ENCODE peak calls at places on chromosomes 12 and 14, in nine cellular contexts. K, E, D, U, N, G, H, B and R are unnamed samples.

GRCh38 chr14:69750495-69750894 is 16.4 kb upstream of the SRSF5 start:
- DNase-seq in K (no peak), E (no peak), D (no peak), U (no peak), N (no peak), G (no peak), H (no peak), B (no peak), R (no peak)

GRCh38 chr14:85263916-85264315 is 266.0 kb upstream of the FLRT2 start:
- DNase-seq in K (no peak), E (no peak), D (no peak), U (no peak), N (no peak), G (no peak), H (no peak), B (no peak), R (no peak)

GRCh38 chr12:110170535-110171185 is 46.5 kb downstream of the IFT81 start:
- DNase-seq in K (no peak), E (no peak), D (no peak), U (no peak), N (no peak), G (no peak), H (no peak), B (no peak), R (no peak)

GRCh38 chr14:50590464-50590863 is 30.5 kb downstream of the ATL1 start:
- DNase-seq in K (no peak), E (no peak), D (no peak), U (no peak), N (no peak), G (no peak), H (no peak), B (no peak), R (no peak)

GRCh38 chr12:93181396-93181965 is 196.2 kb upstream of the NUDT4 start:
- DNase-seq in K (no peak), E (no peak), D (no peak), U (no peak), N (no peak), G (no peak), H (no peak), B (no peak), R (no peak)

GRCh38 chr12:49949124-49949845 is 1.3 kb upstream of the AQP2 start:
- DNase-seq in K (no peak), E (no peak), D (no peak), U (no peak), N (no peak), G (no peak), H (no peak), B (no peak), R (no peak)

GRCh38 chr12:87217486-87217885 is 811.7 kb downstream of the C12orf50 start:
- DNase-seq in K (no peak), E (peak; percentile 0), D (no peak), U (no peak), N (no peak), G (no peak), H (no peak), B (no peak), R (no peak)

GRCh38 chr14:64438181-64438839 is 27.0 kb upstream of the AKAP5 start:
- DNase-seq in K (no peak), E (peak; percentile 88), D (no peak), U (peak; percentile 65), N (no peak), G (peak; percentile 65), H (no peak), B (no peak), R (peak; percentile 39)

GRCh38 chr12:135127-135526 is 68.6 kb downstream of the IQSEC3 start:
- DNase-seq in K (no peak), E (no peak), D (no peak), U (no peak), N (no peak), G (no peak), H (no peak), B (no peak), R (no peak)

GRCh38 chr14:95664546-95664945 is 21.7 kb upstream of the TCL1B start:
- DNase-seq in K (no peak), E (no peak), D (no peak), U (no peak), N (peak; percentile 98), G (no peak), H (peak; percentile 65), B (no peak), R (no peak)

GRCh38 chr14:68282479-68283377 is 463.1 kb downstream of the RAD51B start:
- DNase-seq in K (peak; percentile 29), E (no peak), D (no peak), U (no peak), N (peak; percentile 75), G (no peak), H (no peak), B (no peak), R (no peak)

DNA sequence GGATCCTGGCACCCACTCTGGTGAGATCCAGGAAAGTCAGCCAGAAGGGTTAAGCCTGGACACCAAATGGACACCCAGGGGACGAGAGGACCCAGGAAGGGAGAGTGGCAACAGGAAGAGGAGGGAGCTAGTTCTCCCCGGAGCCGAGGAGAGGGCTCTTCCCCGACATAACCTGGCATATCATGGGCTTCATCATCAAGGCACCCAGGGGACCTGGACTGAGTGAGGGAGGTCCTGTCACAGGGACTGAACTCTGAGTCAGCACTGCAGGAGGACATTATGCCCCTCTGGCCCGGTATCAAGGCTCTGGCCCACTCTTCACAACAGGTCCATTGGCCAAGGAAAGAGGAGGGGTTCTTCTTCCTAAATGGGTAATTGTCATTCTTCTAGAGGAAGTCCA is 18.4 kb downstream of the ISCA2 start:
- DNase-seq in K (no peak), E (no peak), D (no peak), U (no peak), N (no peak), G (no peak), H (no peak), B (no peak), R (no peak)
- H3K9me2 ChIP-seq in K (no peaks in the 10 kb centered on the region), E (no peaks in the 10 kb centered on the region), D (no peaks in the 10 kb centered on the region), U (no peaks in the 10 kb centered on the region), N (no peaks in the 10 kb centered on the region), G (no peaks in the 10 kb centered on the region), H (no peaks in the 10 kb centered on the region), B (no peaks in the 10 kb centered on the region), R (no peaks in the 10 kb centered on the region)

DNA sequence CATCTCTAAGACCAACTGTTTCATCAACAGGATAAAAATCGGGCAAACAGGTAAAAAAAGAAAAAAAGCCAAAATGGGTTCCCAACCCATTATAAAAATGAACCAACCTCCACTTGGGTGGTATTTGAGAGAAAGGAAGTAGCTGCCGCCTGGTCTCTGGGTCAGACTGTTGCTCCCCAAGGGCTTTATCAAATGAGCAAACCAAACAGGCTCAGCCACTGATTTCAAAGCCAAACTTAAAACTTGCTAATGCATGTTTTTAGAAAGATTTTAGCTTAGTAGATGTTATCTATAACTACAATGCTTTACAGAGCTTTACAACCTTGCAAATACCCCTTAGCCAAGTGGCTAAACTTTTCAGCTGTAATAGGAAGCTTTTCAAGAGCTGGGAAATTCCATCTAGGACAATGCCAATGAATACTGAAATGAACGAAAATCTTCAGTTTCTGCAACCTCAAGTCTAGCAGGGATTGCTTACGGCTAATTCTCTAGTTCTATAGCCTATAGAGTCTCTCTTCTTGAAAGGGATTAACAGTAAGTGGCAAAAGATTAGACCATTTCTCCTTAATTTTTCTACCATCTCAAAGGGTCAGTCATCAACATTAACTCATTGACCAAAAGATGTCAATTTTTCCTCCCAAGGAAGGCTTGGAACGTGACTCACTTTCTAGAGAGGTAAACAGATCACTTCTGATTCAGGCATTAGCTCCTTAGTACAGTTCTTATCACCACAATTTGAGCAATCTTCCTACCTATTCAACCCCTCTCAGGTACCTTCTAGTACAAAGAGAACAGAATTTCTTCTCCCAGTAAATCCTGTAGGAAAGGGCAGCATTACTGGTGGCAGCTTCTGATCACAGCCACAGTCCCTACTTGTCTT is 4.2 kb downstream of the PPM1H start:
- DNase-seq in K (no peak), E (no peak), D (peak; percentile 39), U (no peak), N (no peak), G (no peak), H (no peak), B (no peak), R (peak; percentile 57)
- H3K4me3 ChIP-seq in K (no peak overlapping the region), E (no peak overlapping the region), D (peak overlapping the region; percentile 21), U (no peak overlapping the region), N (no peak overlapping the region), G (peak overlapping the region; percentile 23), H (no peak overlapping the region), B (no peak overlapping the region), R (no peak overlapping the region)

DNA sequence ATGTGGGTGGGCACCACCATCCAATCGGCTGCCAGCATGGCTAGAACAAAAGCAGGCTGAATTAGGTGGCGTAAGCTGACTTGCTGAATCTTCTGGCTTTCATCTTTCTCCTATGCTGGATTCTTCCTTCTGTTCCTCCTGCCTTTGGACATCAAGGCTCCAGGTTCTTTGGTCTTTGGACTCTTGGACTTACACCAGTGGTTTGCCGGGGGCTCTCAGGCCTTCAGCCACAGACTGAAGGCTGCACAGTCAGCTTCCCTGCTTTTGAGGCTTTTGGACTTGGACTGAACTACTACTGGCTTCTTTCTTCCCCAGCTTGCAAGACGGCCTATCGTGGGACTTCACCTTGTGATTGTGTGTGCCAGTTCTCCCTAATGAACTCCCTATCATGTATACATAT is 42.0 kb downstream of the RPS6KA5 start:
- DNase-seq in K (no peak), E (no peak), D (no peak), U (no peak), N (no peak), G (no peak), H (no peak), B (no peak), R (no peak)
- H3K9me2 ChIP-seq in K (no peaks in the 10 kb centered on the region), E (no peaks in the 10 kb centered on the region), D (no peaks in the 10 kb centered on the region), U (no peaks in the 10 kb centered on the region), N (no peaks in the 10 kb centered on the region), G (no peaks in the 10 kb centered on the region), H (no peaks in the 10 kb centered on the region), B (no peaks in the 10 kb centered on the region), R (no peaks in the 10 kb centered on the region)

GRCh38 chr12:4134833-4135597 is 138.5 kb upstream of the CCND2 start:
- DNase-seq in K (no peak), E (no peak), D (peak; percentile 97), U (no peak), N (no peak), G (no peak), H (no peak), B (no peak), R (no peak)

GRCh38 chr12:4137441-4137840 is 136.1 kb upstream of the CCND2 start:
- DNase-seq in K (no peak), E (no peak), D (no peak), U (no peak), N (no peak), G (no peak), H (no peak), B (no peak), R (no peak)

GRCh38 chr12:4138051-4138450 is 135.5 kb upstream of the CCND2 start:
- DNase-seq in K (no peak), E (no peak), D (no peak), U (no peak), N (no peak), G (no peak), H (no peak), B (no peak), R (no peak)

GRCh38 chr12:4139191-4139590 is 134.4 kb upstream of the CCND2 start:
- DNase-seq in K (no peak), E (no peak), D (no peak), U (no peak), N (no peak), G (no peak), H (no peak), B (no peak), R (no peak)

DNA sequence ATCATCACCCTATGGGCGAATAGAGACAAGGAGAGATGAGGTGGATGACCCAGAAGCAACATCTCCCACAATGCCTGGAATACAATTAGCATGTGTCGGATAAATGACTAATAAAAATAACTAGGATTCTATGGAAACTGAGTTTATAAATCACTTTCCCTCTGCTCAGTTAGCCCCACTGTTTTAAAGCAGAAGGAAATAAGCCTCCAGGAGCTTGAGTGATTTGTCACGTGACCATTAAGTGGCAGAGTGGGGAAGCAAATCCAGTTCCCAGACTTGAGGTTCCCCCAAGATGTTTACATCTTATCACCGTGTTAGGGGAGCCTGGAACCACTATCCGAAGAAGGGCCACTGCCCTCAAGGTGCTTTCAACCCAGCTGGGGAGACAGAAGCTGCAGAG is 136.5 kb upstream of the CCND2 start:
- DNase-seq in K (no peak), E (no peak), D (no peak), U (no peak), N (no peak), G (no peak), H (no peak), B (no peak), R (no peak)
- H3K4me3 ChIP-seq in K (no peak overlapping the region), E (no peak overlapping the region), D (no peak overlapping the region), U (no peak overlapping the region), N (no peak overlapping the region), G (no peak overlapping the region), H (no peak overlapping the region), B (no peak overlapping the region), R (no peak overlapping the region)